ENCODE peak calls at places on chromosome 11, in nine cellular contexts. J is stimulated activated CD8-positive, alpha-beta memory T cell treated with anti-CD3 and anti-CD28 coated beads, Interleukin-2, amount 100 ng/mL, for 1 hour; K is globus pallidus; V is progenitor cell of endocrine pancreas; O is ovary; N is NCI-H1105; R is T-helper 2 cell; Q is GM04504; A is naive thymus-derived CD8-positive, alpha-beta T cell. S is an unnamed sample.

GRCh38 chr11:34833602-34834001 is 82.6 kb downstream of the APIP start:
- DNase-seq in R (no peak), O (no peak), K (no peak), J (no peak), Q (no peak), V (no peak), A (no peak), N (no peak), S (no peak)

GRCh38 chr11:132312161-132312560 is 941.7 kb downstream of the NTM start:
- DNase-seq in K (no peak), Q (no peak), J (no peak), V (no peak), O (no peak), R (no peak), A (no peak), N (no peak), S (peak; percentile 2)

GRCh38 chr11:63985812-63986155 is 454 bp upstream of the OTUB1 start:
- DNase-seq in A (peak; percentile 65), K (peak; percentile 37), R (peak; percentile 30), V (no peak), O (no peak), Q (no peak), N (no peak), J (no peak), S (no peak)

GRCh38 chr11:79482800-79483199 is 42.0 kb upstream of the TENM4 start:
- DNase-seq in N (no peak), Q (no peak), K (peak; percentile 37), A (no peak), O (no peak), R (no peak), V (no peak), J (no peak), S (no peak)

GRCh38 chr11:122159173-122159701 is 43.2 kb upstream of the BLID start:
- DNase-seq in O (peak; percentile 54), K (peak; percentile 78), J (no peak), Q (no peak), R (no peak), N (no peak), A (no peak), V (no peak), S (no peak)

GRCh38 chr11:130561441-130561881 is 113.0 kb downstream of the ADAMTS15 start:
- DNase-seq in R (no peak), V (no peak), A (no peak), O (no peak), J (no peak), N (no peak), K (no peak), Q (no peak), S (no peak)

GRCh38 chr11:133832096-133833081 is 12.9 kb downstream of the SPATA19 start:
- DNase-seq in V (no peak), O (no peak), N (no peak), A (no peak), K (no peak), Q (no peak), J (no peak), R (no peak), S (no peak)

GRCh38 chr11:112200252-112200651 is 24.9 kb downstream of the BCO2 start:
- DNase-seq in K (no peak), A (no peak), Q (no peak), V (no peak), R (no peak), N (no peak), O (no peak), J (no peak), S (no peak)

GRCh38 chr11:35373284-35373933 is 45.9 kb downstream of the SLC1A2 start:
- DNase-seq in K (no peak), A (no peak), Q (no peak), V (no peak), N (no peak), J (no peak), R (no peak), O (no peak), S (no peak)

GRCh38 chr11:57277845-57278720 is 41.0 kb upstream of the APLNR start:
- DNase-seq in N (peak; percentile 46), A (no peak), J (no peak), Q (peak; percentile 67), O (peak; percentile 75), V (peak; percentile 38), K (peak; percentile 38), R (no peak), S (peak; percentile 85)

GRCh38 chr11:8948901-8949300 is 6.1 kb upstream of the ASCL3 start:
- DNase-seq in Q (no peak), O (no peak), K (no peak), V (no peak), A (no peak), J (no peak), N (no peak), R (no peak), S (no peak)

GRCh38 chr11:28822596-28822995 is 714.4 kb downstream of the METTL15 start:
- DNase-seq in O (no peak), N (no peak), J (no peak), V (no peak), K (no peak), R (no peak), Q (no peak), A (no peak), S (no peak)

GRCh38 chr11:117809236-117810055 is 12.4 kb upstream of the DSCAML1 start:
- DNase-seq in Q (peak; percentile 8), K (peak; percentile 87), N (peak; percentile 29), A (no peak), V (no peak), J (no peak), O (peak; percentile 61), R (no peak), S (no peak)

GRCh38 chr11:69433741-69434140 is 47.7 kb upstream of the LINC01488 start:
- DNase-seq in J (no peak), V (no peak), Q (no peak), N (no peak), R (no peak), O (no peak), A (no peak), K (no peak), S (no peak)

GRCh38 chr11:117828641-117829368 is 4.3 kb upstream of the FXYD2 start:
- DNase-seq in O (peak; percentile 72), K (no peak), N (no peak), J (peak; percentile 87), Q (no peak), V (no peak), R (no peak), A (peak; percentile 84), S (no peak)

GRCh38 chr11:72643547-72643946 is 30.7 kb downstream of the PDE2A start:
- DNase-seq in K (no peak), R (no peak), Q (no peak), A (no peak), J (no peak), O (no peak), N (no peak), V (no peak), S (no peak)

GRCh38 chr11:132549001-132549400 is 983.3 kb downstream of the OPCML start:
- DNase-seq in K (no peak), A (no peak), N (no peak), V (no peak), Q (no peak), J (no peak), O (no peak), R (no peak), S (no peak)

GRCh38 chr11:12017865-12018453 is 9.5 kb upstream of the DKK3 start:
- DNase-seq in N (no peak), O (no peak), V (no peak), J (no peak), R (no peak), K (no peak), A (no peak), Q (no peak), S (no peak)

GRCh38 chr11:46710821-46711269 is 8.2 kb upstream of the F2 start:
- DNase-seq in A (no peak), J (no peak), R (no peak), N (no peak), V (no peak), K (no peak), Q (peak; percentile 96), O (peak; percentile 72), S (peak; percentile 72)

GRCh38 chr11:119478711-119479285 is 55.8 kb upstream of the THY1 start:
- DNase-seq in A (no peak), Q (no peak), R (no peak), V (no peak), K (no peak), O (no peak), J (no peak), N (no peak), S (no peak)

GRCh38 chr11:5605849-5606248 is 9.4 kb downstream of the TRIM6 start:
- DNase-seq in O (no peak), N (no peak), R (no peak), Q (peak; percentile 77), K (no peak), A (no peak), V (no peak), J (no peak), S (peak; percentile 59)

GRCh38 chr11:104658177-104658576 is 240.1 kb downstream of the CASP12 start:
- DNase-seq in R (no peak), O (no peak), Q (no peak), J (no peak), N (no peak), A (no peak), K (no peak), V (no peak), S (no peak)

GRCh38 chr11:77619576-77620198 is 17.9 kb downstream of the CLNS1A start:
- DNase-seq in N (peak; percentile 51), V (no peak), Q (peak; percentile 14), O (no peak), K (peak; percentile 31), A (no peak), J (no peak), R (no peak), S (peak; percentile 20)

GRCh38 chr11:62431171-62431895 is 12.5 kb downstream of the SCGB1A1 start:
- DNase-seq in J (no peak), K (no peak), Q (peak; percentile 80), R (no peak), N (no peak), O (no peak), A (no peak), V (no peak), S (no peak)

GRCh38 chr11:100719809-100720221 is 32.7 kb downstream of the ARHGAP42 start:
- DNase-seq in Q (peak; percentile 77), O (peak; percentile 58), A (no peak), K (peak; percentile 36), V (no peak), R (no peak), N (no peak), J (no peak), S (peak; percentile 92)

GRCh38 chr11:126624491-126624890 is 269.0 kb downstream of the ST3GAL4 start:
- DNase-seq in J (no peak), R (no peak), Q (no peak), O (no peak), V (no peak), K (no peak), N (no peak), A (no peak), S (no peak)

GRCh38 chr11:112364962-112365481 is 104.4 kb upstream of the PLET1 start:
- DNase-seq in A (no peak), J (no peak), O (peak; percentile 77), N (no peak), Q (peak; percentile 75), K (no peak), R (no peak), V (no peak), S (peak; percentile 85)

GRCh38 chr11:44313701-44314489 is 4.0 kb upstream of the ALX4 start:
- DNase-seq in J (no peak), O (no peak), K (no peak), Q (no peak), V (no peak), A (no peak), N (no peak), R (no peak), S (peak; percentile 45)

GRCh38 chr11:4087551-4087950 is 7.0 kb upstream of the RRM1 start:
- DNase-seq in A (no peak), Q (no peak), V (no peak), N (no peak), O (no peak), J (no peak), R (no peak), K (no peak), S (no peak)

S was measured in fibroblast of the conjunctiva.